ENCODE peak calls at places on chromosomes 12 and 14, in nine cellular contexts. G is heart left ventricle; A is IMR-90; X is CD4-positive, alpha-beta memory T cell; D is ovary; P is colonic mucosa; H is right cardiac atrium; C is CD4-positive, CD25-positive, alpha-beta regulatory T cell; T is HCT116. M is an unnamed sample.

GRCh38 chr12:3670083-3670620 is 82.8 kb downstream of the CRACR2A start:
- DNase-seq in A (peak; percentile 51), T (no peak), D (no peak), G (no peak), H (no peak), P (no peak), X (no peak), C (no peak), M (no peak)

GRCh38 chr12:5520037-5520436 is 88.1 kb downstream of the NTF3 start:
- DNase-seq in X (no peak), D (no peak), C (no peak), T (no peak), H (no peak), A (no peak), P (no peak), G (no peak), M (no peak)

GRCh38 chr12:15143467-15143866 is 77.8 kb downstream of the RERG start:
- DNase-seq in A (no peak), T (no peak), C (no peak), G (no peak), P (no peak), H (no peak), D (no peak), X (no peak), M (no peak)

GRCh38 chr12:55698241-55698955 is 9.3 kb downstream of the ITGA7 start:
- DNase-seq in G (no peak), D (no peak), T (no peak), C (no peak), A (no peak), X (no peak), P (no peak), H (peak; percentile 37), M (no peak)

GRCh38 chr14:96754162-96754844 is 42.9 kb upstream of the VRK1 start:
- DNase-seq in G (no peak), T (no peak), X (no peak), D (no peak), A (peak; percentile 5), C (no peak), H (no peak), P (no peak), M (no peak)

GRCh38 chr12:124419292-124420040 is 124.6 kb downstream of the RFLNA start:
- DNase-seq in X (no peak), A (peak; percentile 97), H (peak; percentile 46), P (no peak), D (no peak), C (no peak), T (no peak), G (no peak), M (no peak)

GRCh38 chr14:20477211-20477876 is 8.1 kb downstream of the PNP start:
- DNase-seq in A (peak; percentile 73), X (peak; percentile 62), C (peak; percentile 38), T (no peak), D (no peak), P (no peak), H (peak; percentile 69), G (peak; percentile 60), M (peak; percentile 46)

GRCh38 chr12:54232790-54233189 is 44.0 kb upstream of the SMUG1 start:
- DNase-seq in T (no peak), A (peak; percentile 66), P (no peak), X (no peak), D (no peak), G (no peak), H (no peak), C (no peak), M (no peak)

GRCh38 chr12:42129595-42130204 is 15.0 kb downstream of the GXYLT1 start:
- DNase-seq in A (peak; percentile 80), X (peak; percentile 26), C (no peak), G (no peak), D (no peak), T (peak; percentile 61), H (no peak), P (peak; percentile 28), M (no peak)

GRCh38 chr12:79615596-79616560 is 74.9 kb downstream of the PAWR start:
- DNase-seq in G (no peak), T (no peak), H (no peak), X (no peak), P (no peak), A (no peak), C (no peak), D (no peak), M (no peak)

GRCh38 chr12:14913381-14913781 is 25.0 kb downstream of the ERP27 start:
- DNase-seq in P (no peak), D (no peak), C (no peak), G (peak; percentile 59), X (no peak), T (peak; percentile 42), H (peak; percentile 86), A (no peak), M (peak; percentile 59)

GRCh38 chr12:94643585-94643984 is 6.8 kb downstream of the TMCC3 start:
- DNase-seq in A (no peak), C (no peak), D (no peak), T (no peak), H (no peak), G (no peak), X (no peak), P (no peak), M (no peak)

GRCh38 chr12:48968467-48968866 is 3.1 kb downstream of the WNT10B start:
- DNase-seq in A (no peak), D (no peak), X (no peak), G (no peak), H (no peak), C (no peak), T (no peak), P (no peak), M (no peak)

GRCh38 chr12:46556820-46557524 is 184.4 kb upstream of the SLC38A2 start:
- DNase-seq in T (peak; percentile 83), C (no peak), D (no peak), P (no peak), H (no peak), G (no peak), X (no peak), A (peak; percentile 95), M (no peak)

GRCh38 chr12:46559311-46559710 is 186.7 kb upstream of the SLC38A2 start:
- DNase-seq in X (no peak), H (no peak), T (no peak), P (no peak), A (no peak), C (no peak), D (no peak), G (no peak), M (no peak)

GRCh38 chr12:46557539-46558373 is 185.2 kb upstream of the SLC38A2 start:
- DNase-seq in H (no peak), G (no peak), P (no peak), A (peak; percentile 59), C (no peak), T (no peak), X (no peak), D (no peak), M (no peak)

GRCh38 chr12:46560078-46560477 is 187.5 kb upstream of the SLC38A2 start:
- DNase-seq in G (no peak), A (no peak), P (no peak), C (no peak), H (no peak), D (no peak), X (no peak), T (no peak), M (no peak)

GRCh38 chr12:46558696-46559095 is 186.1 kb upstream of the SLC38A2 start:
- DNase-seq in D (no peak), H (no peak), T (no peak), G (no peak), C (no peak), X (no peak), P (no peak), A (no peak), M (no peak)
- H3K4me1 ChIP-seq in D (peaks cover 6% of the 10 kb centered on the region), H (no peaks in the 10 kb centered on the region), T (peaks cover 74% of the 10 kb centered on the region), G (no peaks in the 10 kb centered on the region), C (no peaks in the 10 kb centered on the region), X (no peaks in the 10 kb centered on the region), P (no peaks in the 10 kb centered on the region), A (peaks cover 13% of the 10 kb centered on the region), M (peaks cover 37% of the 10 kb centered on the region)

DNA sequence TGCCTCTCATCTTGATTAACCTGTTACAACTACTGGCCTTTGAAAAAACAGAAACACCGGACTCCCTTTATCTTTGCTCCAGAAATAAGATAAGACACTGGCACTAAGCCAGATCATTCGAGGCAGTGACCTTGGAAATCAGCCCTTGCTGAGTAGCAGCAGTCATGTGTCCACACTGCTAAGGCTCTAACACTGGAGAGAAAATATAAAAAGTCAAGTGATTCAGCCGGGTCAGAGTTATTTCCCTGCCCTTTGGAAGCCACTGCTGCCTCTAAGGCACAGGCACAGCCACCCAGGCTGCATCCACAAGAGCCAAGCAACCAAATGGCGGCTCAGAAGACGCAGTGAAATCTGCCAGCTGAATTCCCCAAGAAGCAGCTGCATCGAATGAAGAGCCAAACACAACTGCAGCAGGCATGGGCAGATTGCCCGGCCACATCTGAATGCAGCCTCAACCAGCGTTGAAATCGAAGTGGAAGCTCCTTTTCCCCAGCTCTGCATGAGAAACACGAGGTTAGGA is 40.7 kb downstream of the NT5DC3 start:
- DNase-seq in D (peak; percentile 70), H (peak; percentile 91), G (peak; percentile 80), P (peak; percentile 60), X (no peak), A (peak; percentile 73), T (no peak), C (no peak), M (peak; percentile 67)
- H3K4me3 ChIP-seq in D (peak overlapping the region; percentile 8), H (no peak overlapping the region), G (no peak overlapping the region), P (no peak overlapping the region), X (no peak overlapping the region), A (no peak overlapping the region), T (no peak overlapping the region), C (no peak overlapping the region), M (peak overlapping the region; percentile 43)

GRCh38 chr12:12456637-12457036 is 99.8 kb downstream of the BORCS5 start:
- DNase-seq in A (peak; percentile 75), D (no peak), T (no peak), X (peak; percentile 54), H (no peak), P (no peak), C (peak; percentile 74), G (no peak), M (no peak)
- H3K4me1 ChIP-seq in A (peaks cover 3% of the 10 kb centered on the region), D (no peaks in the 10 kb centered on the region), T (no peaks in the 10 kb centered on the region), X (peaks cover 40% of the 10 kb centered on the region), H (no peaks in the 10 kb centered on the region), P (no peaks in the 10 kb centered on the region), C (peaks cover 31% of the 10 kb centered on the region), G (no peaks in the 10 kb centered on the region), M (no peaks in the 10 kb centered on the region)

DNA sequence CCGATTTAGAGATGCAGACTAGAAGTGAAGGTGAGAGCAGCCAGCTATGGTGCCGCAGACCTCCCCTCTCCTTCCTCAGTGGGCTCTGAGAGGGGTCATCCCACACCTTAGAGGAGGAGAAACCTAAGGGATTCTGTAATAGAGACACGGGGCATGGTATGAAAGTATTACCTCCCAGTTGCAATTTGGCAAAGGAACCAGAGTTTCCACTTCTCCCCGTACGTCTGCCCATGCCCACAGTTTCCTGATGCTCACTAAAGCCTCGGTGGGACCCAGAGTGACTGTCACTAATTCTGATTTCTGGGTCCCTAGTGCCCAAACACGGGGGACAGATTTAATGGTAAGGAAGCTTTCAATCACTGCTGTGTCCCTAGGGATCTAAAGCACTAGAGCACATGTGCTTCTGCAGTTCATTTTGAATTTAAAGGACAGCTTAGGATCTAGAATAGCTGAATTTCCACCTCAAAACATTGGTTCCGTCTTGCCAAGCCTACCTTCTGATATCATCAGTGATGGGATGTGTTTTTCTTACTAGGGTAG is 44.1 kb downstream of the DAD1 start:
- DNase-seq in P (no peak), G (no peak), A (no peak), X (no peak), D (no peak), H (no peak), C (no peak), T (no peak), M (no peak)
- H3K4me3 ChIP-seq in P (no peak overlapping the region), G (no peak overlapping the region), A (no peak overlapping the region), X (peak overlapping the region; percentile 34), D (no peak overlapping the region), H (no peak overlapping the region), C (peak overlapping the region; percentile 87), T (no peak overlapping the region), M (no peak overlapping the region)